ENCODE peak calls at places on chromosome 14, in five cellular contexts. One of them, this sample, is unnamed.

GRCh38 chr14:93105362-93105761 is 10.4 kb downstream of the ITPK1 start:
- DNase-seq in CD8-positive, alpha-beta memory T cell: no peak
- DNase-seq in DND-41: no peak
- DNase-seq in endothelial cell of umbilical vein: no peak
- DNase-seq in adipocyte: peak
- DNase-seq in this sample: no peak

GRCh38 chr14:22370084-22370847 is 218.8 kb downstream of the DAD1 start:
- DNase-seq in DND-41: no peak
- DNase-seq in endothelial cell of umbilical vein: no peak
- DNase-seq in adipocyte: no peak
- DNase-seq in CD8-positive, alpha-beta memory T cell: no peak
- DNase-seq in this sample: no peak

GRCh38 chr14:50082784-50083466 is 33.4 kb downstream of the VCPKMT start:
- DNase-seq in DND-41: no peak
- DNase-seq in CD8-positive, alpha-beta memory T cell: peak
- DNase-seq in endothelial cell of umbilical vein: no peak
- DNase-seq in adipocyte: peak
- DNase-seq in this sample: peak

GRCh38 chr14:42710071-42710470 is 1103.4 kb downstream of the LRFN5 start:
- DNase-seq in DND-41: no peak
- DNase-seq in CD8-positive, alpha-beta memory T cell: no peak
- DNase-seq in endothelial cell of umbilical vein: no peak
- DNase-seq in adipocyte: no peak
- DNase-seq in this sample: no peak

GRCh38 chr14:85366226-85366625 is 163.7 kb upstream of the FLRT2 start:
- DNase-seq in CD8-positive, alpha-beta memory T cell: no peak
- DNase-seq in DND-41: no peak
- DNase-seq in endothelial cell of umbilical vein: no peak
- DNase-seq in adipocyte: no peak
- DNase-seq in this sample: no peak

GRCh38 chr14:70754989-70755388 is 54.3 kb downstream of the MAP3K9 start:
- DNase-seq in endothelial cell of umbilical vein: no peak
- DNase-seq in adipocyte: no peak
- DNase-seq in CD8-positive, alpha-beta memory T cell: no peak
- DNase-seq in DND-41: no peak
- DNase-seq in this sample: no peak

GRCh38 chr14:59482471-59483331 is 1.5 kb downstream of the L3HYPDH start:
- DNase-seq in DND-41: no peak
- DNase-seq in CD8-positive, alpha-beta memory T cell: no peak
- DNase-seq in endothelial cell of umbilical vein: peak
- DNase-seq in adipocyte: peak
- DNase-seq in this sample: no peak

GRCh38 chr14:67285876-67286452 is 44.7 kb downstream of the PALS1 start:
- DNase-seq in DND-41: no peak
- DNase-seq in adipocyte: peak
- DNase-seq in CD8-positive, alpha-beta memory T cell: no peak
- DNase-seq in endothelial cell of umbilical vein: peak
- DNase-seq in this sample: peak

GRCh38 chr14:67491741-67492504 is 3.4 kb upstream of the TMEM229B start:
- DNase-seq in adipocyte: no peak
- DNase-seq in DND-41: no peak
- DNase-seq in CD8-positive, alpha-beta memory T cell: no peak
- DNase-seq in endothelial cell of umbilical vein: no peak
- DNase-seq in this sample: no peak

GRCh38 chr14:79825046-79825521 is 386.2 kb downstream of the DIO2 start:
- DNase-seq in CD8-positive, alpha-beta memory T cell: no peak
- DNase-seq in adipocyte: peak
- DNase-seq in DND-41: no peak
- DNase-seq in endothelial cell of umbilical vein: no peak
- DNase-seq in this sample: no peak

GRCh38 chr14:85131523-85131922 is 398.4 kb upstream of the FLRT2 start:
- DNase-seq in CD8-positive, alpha-beta memory T cell: no peak
- DNase-seq in endothelial cell of umbilical vein: no peak
- DNase-seq in DND-41: no peak
- DNase-seq in adipocyte: no peak
- DNase-seq in this sample: peak

GRCh38 chr14:95507174-95507573 is 9.3 kb downstream of the SYNE3 start:
- DNase-seq in DND-41: no peak
- DNase-seq in endothelial cell of umbilical vein: peak
- DNase-seq in adipocyte: peak
- DNase-seq in CD8-positive, alpha-beta memory T cell: no peak
- DNase-seq in this sample: no peak

GRCh38 chr14:28766505-28767238 is at the start of gene FOXG1:
- DNase-seq in CD8-positive, alpha-beta memory T cell: no peak
- DNase-seq in DND-41: no peak
- DNase-seq in adipocyte: no peak
- DNase-seq in endothelial cell of umbilical vein: no peak
- DNase-seq in this sample: no peak

GRCh38 chr14:22491683-22492483 is 97.1 kb downstream of the DAD1 start:
- DNase-seq in adipocyte: no peak
- DNase-seq in endothelial cell of umbilical vein: no peak
- DNase-seq in CD8-positive, alpha-beta memory T cell: no peak
- DNase-seq in DND-41: no peak
- DNase-seq in this sample: no peak

GRCh38 chr14:54867011-54867410 is 35.6 kb downstream of the GCH1 start:
- DNase-seq in endothelial cell of umbilical vein: peak
- DNase-seq in DND-41: no peak
- DNase-seq in CD8-positive, alpha-beta memory T cell: no peak
- DNase-seq in adipocyte: peak
- DNase-seq in this sample: no peak

GRCh38 chr14:54621686-54622085 is 54.8 kb downstream of the SAMD4A start:
- DNase-seq in CD8-positive, alpha-beta memory T cell: no peak
- DNase-seq in adipocyte: peak
- DNase-seq in endothelial cell of umbilical vein: no peak
- DNase-seq in DND-41: no peak
- DNase-seq in this sample: no peak

GRCh38 chr14:34302654-34303053 is 159.4 kb downstream of the SPTSSA start:
- DNase-seq in adipocyte: no peak
- DNase-seq in DND-41: no peak
- DNase-seq in CD8-positive, alpha-beta memory T cell: no peak
- DNase-seq in endothelial cell of umbilical vein: no peak
- DNase-seq in this sample: no peak

GRCh38 chr14:76181546-76181945 is 29.8 kb downstream of the GPATCH2L start:
- DNase-seq in endothelial cell of umbilical vein: peak
- DNase-seq in CD8-positive, alpha-beta memory T cell: no peak
- DNase-seq in DND-41: no peak
- DNase-seq in adipocyte: peak
- DNase-seq in this sample: peak

GRCh38 chr14:24329736-24330135 is 5.1 kb downstream of the ADCY4 start:
- DNase-seq in endothelial cell of umbilical vein: no peak
- DNase-seq in CD8-positive, alpha-beta memory T cell: peak
- DNase-seq in adipocyte: no peak
- DNase-seq in DND-41: no peak
- DNase-seq in this sample: no peak

GRCh38 chr14:100574642-100575031 is 12.6 kb downstream of the BEGAIN start:
- DNase-seq in endothelial cell of umbilical vein: no peak
- DNase-seq in CD8-positive, alpha-beta memory T cell: no peak
- DNase-seq in adipocyte: no peak
- DNase-seq in DND-41: no peak
- DNase-seq in this sample: no peak

GRCh38 chr14:59511916-59512530 is 27.7 kb downstream of the JKAMP start:
- DNase-seq in CD8-positive, alpha-beta memory T cell: no peak
- DNase-seq in DND-41: peak
- DNase-seq in adipocyte: no peak
- DNase-seq in endothelial cell of umbilical vein: peak
- DNase-seq in this sample: peak

GRCh38 chr14:74035556-74035955 is 16.4 kb downstream of the BBOF1 start:
- DNase-seq in adipocyte: peak
- DNase-seq in endothelial cell of umbilical vein: no peak
- DNase-seq in CD8-positive, alpha-beta memory T cell: no peak
- DNase-seq in DND-41: no peak
- DNase-seq in this sample: no peak

GRCh38 chr14:106276326-106277267 is 750.2 kb downstream of the TMEM121 start:
- DNase-seq in DND-41: peak
- DNase-seq in endothelial cell of umbilical vein: no peak
- DNase-seq in adipocyte: no peak
- DNase-seq in CD8-positive, alpha-beta memory T cell: no peak
- DNase-seq in this sample: no peak

GRCh38 chr14:61498811-61499210 is 177.4 kb downstream of the PRKCH start:
- DNase-seq in endothelial cell of umbilical vein: peak
- DNase-seq in DND-41: no peak
- DNase-seq in adipocyte: peak
- DNase-seq in CD8-positive, alpha-beta memory T cell: no peak
- DNase-seq in this sample: no peak

GRCh38 chr14:74910556-74910955 is 12.5 kb downstream of the RPS6KL1 start:
- DNase-seq in DND-41: no peak
- DNase-seq in adipocyte: no peak
- DNase-seq in endothelial cell of umbilical vein: no peak
- DNase-seq in CD8-positive, alpha-beta memory T cell: no peak
- DNase-seq in this sample: no peak

GRCh38 chr14:65297744-65298143 is 114.8 kb upstream of the FUT8 start:
- DNase-seq in adipocyte: no peak
- DNase-seq in CD8-positive, alpha-beta memory T cell: no peak
- DNase-seq in DND-41: no peak
- DNase-seq in endothelial cell of umbilical vein: no peak
- DNase-seq in this sample: no peak

GRCh38 chr14:96077983-96078686 is 39.0 kb downstream of the C14orf132 start:
- DNase-seq in DND-41: no peak
- DNase-seq in endothelial cell of umbilical vein: no peak
- DNase-seq in adipocyte: no peak
- DNase-seq in CD8-positive, alpha-beta memory T cell: no peak
- DNase-seq in this sample: no peak

GRCh38 chr14:45065951-45066350 is 18.0 kb upstream of the PRPF39 start:
- DNase-seq in adipocyte: no peak
- DNase-seq in endothelial cell of umbilical vein: no peak
- DNase-seq in DND-41: no peak
- DNase-seq in CD8-positive, alpha-beta memory T cell: no peak
- DNase-seq in this sample: no peak

GRCh38 chr14:49861923-49862673 is 9.5 kb upstream of the NEMF start:
- DNase-seq in CD8-positive, alpha-beta memory T cell: peak
- DNase-seq in adipocyte: peak
- DNase-seq in endothelial cell of umbilical vein: peak
- DNase-seq in DND-41: peak
- DNase-seq in this sample: peak

GRCh38 chr14:102774391-102775153 is 2.7 kb upstream of the TRAF3 start:
- DNase-seq in adipocyte: peak
- DNase-seq in DND-41: peak
- DNase-seq in CD8-positive, alpha-beta memory T cell: peak
- DNase-seq in endothelial cell of umbilical vein: peak
- DNase-seq in this sample: peak

GRCh38 chr14:65096323-65097089 is 5.8 kb downstream of the MAX start:
- DNase-seq in adipocyte: peak
- DNase-seq in DND-41: no peak
- DNase-seq in endothelial cell of umbilical vein: no peak
- DNase-seq in CD8-positive, alpha-beta memory T cell: no peak
- DNase-seq in this sample: no peak

GRCh38 chr14:55136241-55136640 is 7.2 kb downstream of the LGALS3 start:
- DNase-seq in endothelial cell of umbilical vein: no peak
- DNase-seq in DND-41: no peak
- DNase-seq in CD8-positive, alpha-beta memory T cell: no peak
- DNase-seq in adipocyte: peak
- DNase-seq in this sample: no peak

GRCh38 chr14:85197976-85198375 is 332.0 kb upstream of the FLRT2 start:
- DNase-seq in DND-41: no peak
- DNase-seq in CD8-positive, alpha-beta memory T cell: no peak
- DNase-seq in endothelial cell of umbilical vein: peak
- DNase-seq in adipocyte: no peak
- DNase-seq in this sample: no peak

GRCh38 chr14:31420319-31421081 is at the start of gene HEATR5A:
- DNase-seq in adipocyte: peak
- DNase-seq in DND-41: peak
- DNase-seq in CD8-positive, alpha-beta memory T cell: peak
- DNase-seq in endothelial cell of umbilical vein: peak
- DNase-seq in this sample: peak

GRCh38 chr14:31421200-31421599 is 850 bp upstream of the HEATR5A start:
- DNase-seq in DND-41: no peak
- DNase-seq in adipocyte: no peak
- DNase-seq in CD8-positive, alpha-beta memory T cell: no peak
- DNase-seq in endothelial cell of umbilical vein: no peak
- DNase-seq in this sample: no peak

GRCh38 chr14:31419179-31420012 is 954 bp downstream of the HEATR5A start:
- DNase-seq in adipocyte: peak
- DNase-seq in DND-41: no peak
- DNase-seq in CD8-positive, alpha-beta memory T cell: no peak
- DNase-seq in endothelial cell of umbilical vein: peak
- DNase-seq in this sample: no peak

GRCh38 chr14:31420013-31420318 is 384 bp downstream of the HEATR5A start:
- DNase-seq in CD8-positive, alpha-beta memory T cell: peak
- DNase-seq in endothelial cell of umbilical vein: no peak
- DNase-seq in DND-41: no peak
- DNase-seq in adipocyte: no peak
- DNase-seq in this sample: peak

GRCh38 chr14:31418440-31418839 is 1.9 kb downstream of the HEATR5A start:
- DNase-seq in DND-41: no peak
- DNase-seq in CD8-positive, alpha-beta memory T cell: no peak
- DNase-seq in endothelial cell of umbilical vein: no peak
- DNase-seq in adipocyte: no peak
- DNase-seq in this sample: no peak
- H3K4me3 ChIP-seq in DND-41: no peak
- H3K4me3 ChIP-seq in CD8-positive, alpha-beta memory T cell: no peak
- H3K4me3 ChIP-seq in endothelial cell of umbilical vein: no peak
- H3K4me3 ChIP-seq in adipocyte: peak
- H3K4me3 ChIP-seq in this sample: no peak

DNA sequence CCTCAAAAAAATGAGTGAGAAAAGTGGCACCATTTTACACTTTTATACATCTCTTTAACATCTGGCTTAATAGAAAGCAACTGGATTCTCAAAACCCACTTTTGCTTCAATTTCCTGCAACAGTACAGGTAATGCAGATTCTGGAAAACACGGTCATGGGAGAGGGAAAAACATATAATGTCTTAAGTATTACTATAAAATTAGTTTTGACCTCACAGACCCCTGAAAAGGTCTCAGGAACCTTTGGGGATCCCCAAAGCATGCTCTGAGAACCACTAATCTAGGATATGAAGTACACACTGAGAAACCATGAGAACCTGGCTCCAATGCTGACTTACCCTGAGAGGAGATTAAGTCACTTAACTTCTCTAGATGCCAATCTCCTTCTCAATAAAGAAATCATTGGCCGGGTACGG is 64.7 kb downstream of the PPP2R5E start:
- DNase-seq in adipocyte: no peak
- DNase-seq in CD8-positive, alpha-beta memory T cell: no peak
- DNase-seq in DND-41: no peak
- DNase-seq in endothelial cell of umbilical vein: no peak
- DNase-seq in this sample: no peak
- H3K4me3 ChIP-seq in adipocyte: no peak
- H3K4me3 ChIP-seq in CD8-positive, alpha-beta memory T cell: no peak
- H3K4me3 ChIP-seq in DND-41: no peak
- H3K4me3 ChIP-seq in endothelial cell of umbilical vein: no peak
- H3K4me3 ChIP-seq in this sample: no peak

DNA sequence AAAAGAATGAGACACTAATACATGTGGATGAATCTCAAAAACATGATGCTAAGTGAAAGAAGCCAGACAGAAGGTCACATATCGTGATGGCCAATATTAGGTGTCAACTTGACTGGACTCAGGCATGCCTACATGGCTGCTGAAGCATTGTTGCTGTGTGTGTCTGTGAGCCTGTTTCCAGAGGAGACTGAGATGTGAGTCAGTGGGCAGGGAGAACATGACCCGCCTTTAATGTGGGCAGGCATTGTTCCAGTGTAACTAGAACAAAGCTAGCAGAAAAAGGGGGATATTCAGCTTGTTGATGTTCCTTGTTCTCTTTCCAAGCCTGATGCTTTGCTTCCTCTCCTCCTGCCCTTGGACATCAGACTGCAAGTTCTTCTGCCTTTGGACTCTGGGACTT is 47.6 kb downstream of the DCAF5 start:
- DNase-seq in adipocyte: peak
- DNase-seq in CD8-positive, alpha-beta memory T cell: no peak
- DNase-seq in endothelial cell of umbilical vein: peak
- DNase-seq in DND-41: no peak
- DNase-seq in this sample: no peak
- H3K4me3 ChIP-seq in adipocyte: no peak
- H3K4me3 ChIP-seq in CD8-positive, alpha-beta memory T cell: no peak
- H3K4me3 ChIP-seq in endothelial cell of umbilical vein: no peak
- H3K4me3 ChIP-seq in DND-41: no peak
- H3K4me3 ChIP-seq in this sample: no peak

GRCh38 chr14:41087056-41087455 is 519.6 kb upstream of the LRFN5 start:
- DNase-seq in endothelial cell of umbilical vein: no peak
- DNase-seq in CD8-positive, alpha-beta memory T cell: no peak
- DNase-seq in adipocyte: no peak
- DNase-seq in DND-41: no peak
- DNase-seq in this sample: no peak
- H3K4me3 ChIP-seq in endothelial cell of umbilical vein: no peak
- H3K4me3 ChIP-seq in CD8-positive, alpha-beta memory T cell: no peak
- H3K4me3 ChIP-seq in adipocyte: no peak
- H3K4me3 ChIP-seq in DND-41: no peak
- H3K4me3 ChIP-seq in this sample: no peak

This sample was measured in OCI-LY7.